ENCODE peak calls at places on chromosomes 4 and X, in nine cellular contexts. K, O, Y, U, P, E, W, R and D are unnamed samples.

GRCh38 chrX:39874202-39874816 is 223.4 kb downstream of the BCOR start:
- DNase-seq in R (no peak), U (no peak), P (no peak), E (no peak), Y (no peak), W (no peak), O (peak; percentile 69), K (no peak), D (no peak)

GRCh38 chr4:40960926-40961325 is 211.2 kb downstream of the NSUN7 start:
- DNase-seq in Y (no peak), U (no peak), E (no peak), P (no peak), O (no peak), W (no peak), K (no peak), R (no peak), D (no peak)

GRCh38 chr4:116020141-116020722 is 906.8 kb upstream of the NDST4 start:
- DNase-seq in E (no peak), P (peak; percentile 15), U (no peak), Y (no peak), W (no peak), K (no peak), R (no peak), O (no peak), D (no peak)

GRCh38 chrX:67780694-67781109 is 236.9 kb downstream of the AR start:
- DNase-seq in R (peak; percentile 86), Y (peak; percentile 97), K (no peak), P (peak; percentile 32), O (no peak), E (peak; percentile 88), U (peak; percentile 36), W (peak; percentile 91), D (no peak)

GRCh38 chr4:17024430-17024829 is 126.0 kb upstream of the LDB2 start:
- DNase-seq in K (no peak), R (no peak), P (no peak), U (no peak), E (no peak), O (no peak), W (no peak), Y (peak; percentile 30), D (no peak)

GRCh38 chrX:31178769-31179125 is 106.9 kb upstream of the FTHL17 start:
- DNase-seq in E (no peak), K (no peak), O (peak; percentile 6), P (no peak), Y (no peak), U (no peak), R (no peak), W (no peak), D (no peak)

GRCh38 chr4:122639181-122639580 is 18.3 kb upstream of the IL21 start:
- DNase-seq in R (no peak), K (no peak), Y (no peak), O (peak; percentile 14), W (no peak), E (no peak), P (no peak), U (no peak), D (no peak)

GRCh38 chr4:102319594-102319993 is 25.7 kb downstream of the SLC39A8 start:
- DNase-seq in U (no peak), W (no peak), K (no peak), O (no peak), R (no peak), P (no peak), Y (no peak), E (no peak), D (no peak)

GRCh38 chr4:158159054-158159717 is 13.6 kb downstream of the GASK1B start:
- DNase-seq in E (peak; percentile 49), K (no peak), Y (peak; percentile 63), W (peak; percentile 84), R (no peak), O (no peak), U (no peak), P (no peak), D (no peak)

GRCh38 chr4:83618431-83618830 is 82.5 kb downstream of the GPAT3 start:
- DNase-seq in E (peak; percentile 19), R (peak; percentile 56), W (peak; percentile 60), O (no peak), Y (peak; percentile 55), K (no peak), P (peak; percentile 12), U (peak; percentile 65), D (no peak)

GRCh38 chr4:6257243-6258025 is 12.2 kb upstream of the WFS1 start:
- DNase-seq in E (no peak), U (no peak), R (no peak), W (no peak), O (no peak), K (no peak), Y (no peak), P (peak; percentile 76), D (no peak)

DNA sequence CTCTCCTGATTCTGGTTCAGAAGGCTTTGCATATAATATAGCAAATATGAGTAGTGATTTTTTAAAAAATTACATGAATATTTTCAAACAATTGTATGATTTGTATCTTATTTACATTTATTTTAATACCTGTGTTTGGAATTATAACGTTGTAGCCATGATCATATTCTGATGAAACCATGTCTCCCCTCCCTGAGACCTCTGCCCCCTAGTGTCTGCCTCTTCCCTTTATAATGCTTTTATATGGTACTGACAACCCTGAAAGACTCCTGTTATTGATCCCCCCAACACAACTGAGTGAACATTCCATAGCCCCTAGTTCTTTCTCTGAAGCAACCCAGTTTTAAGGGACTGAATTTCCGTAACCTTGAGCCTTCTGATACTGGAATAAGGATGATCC is 187.4 kb downstream of the SOX3 start:
- DNase-seq in U (no peak), R (no peak), K (no peak), P (no peak), Y (no peak), W (no peak), E (no peak), O (no peak), D (no peak)
- TF ChIP-seq CTCF in U (no peak), R (no peak), K (no peak), P (no peak), Y (no peak), W (no peak), E (peak; percentile 1), O (no peak), D (no peak)

GRCh38 chr4:90926957-90927356 is 799.8 kb downstream of the CCSER1 start:
- DNase-seq in O (no peak), P (no peak), W (no peak), Y (no peak), R (no peak), K (no peak), U (no peak), E (no peak), D (no peak)

GRCh38 chr4:90922174-90922573 is 795.0 kb downstream of the CCSER1 start:
- DNase-seq in Y (no peak), E (no peak), W (no peak), O (no peak), U (no peak), R (no peak), K (no peak), P (no peak), D (no peak)
- H3K4me3 ChIP-seq in Y (no peak overlapping the region), E (no peak overlapping the region), W (no peak overlapping the region), O (no peak overlapping the region), U (no peak overlapping the region), R (no peak overlapping the region), K (no peak overlapping the region), P (no peak overlapping the region), D (no peak overlapping the region)

DNA sequence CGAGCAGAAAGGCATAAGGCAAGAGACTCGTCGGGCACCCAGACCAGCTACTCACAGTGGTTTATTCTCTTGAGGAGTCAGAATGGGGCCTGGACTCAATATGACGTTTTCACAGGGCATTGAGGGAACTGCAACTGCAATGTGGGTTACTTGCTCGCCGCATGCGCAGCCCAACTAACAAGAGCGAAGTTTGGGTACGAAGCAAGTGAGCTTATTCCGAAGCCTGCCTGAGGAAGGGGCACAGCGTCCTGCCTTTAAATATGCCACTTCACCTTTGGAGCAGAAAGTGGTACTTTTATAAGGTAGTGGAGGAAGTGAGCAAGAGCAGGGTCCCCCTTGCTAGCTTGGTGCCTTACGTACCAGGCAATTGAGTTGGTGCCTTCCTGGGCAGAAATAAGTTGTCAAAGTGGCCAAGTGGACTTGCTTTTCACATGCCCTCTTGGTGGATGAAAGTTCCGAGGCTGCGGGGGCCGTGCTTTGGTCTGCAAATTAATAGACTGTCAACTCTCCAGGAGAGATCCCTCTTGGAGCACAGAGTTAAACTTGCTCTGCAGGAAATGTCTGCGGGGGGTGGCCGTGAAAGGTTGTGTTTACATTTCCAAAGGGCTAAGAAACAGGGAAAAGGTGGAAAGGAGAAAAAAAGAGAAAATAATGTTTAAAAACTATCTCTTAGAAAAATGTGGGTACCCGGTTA is 480.4 kb downstream of the TRIML1 start:
- DNase-seq in O (no peak), Y (no peak), W (no peak), R (no peak), U (no peak), E (no peak), P (no peak), K (no peak), D (no peak)
- TF ChIP-seq CTCF in O (no peak), Y (no peak), W (no peak), R (no peak), U (no peak), E (no peak), P (no peak), K (no peak), D (no peak)

GRCh38 chrX:151975228-151975593 is 735 bp upstream of the GABRE start:
- DNase-seq in Y (no peak), W (no peak), O (no peak), P (no peak), R (no peak), K (no peak), U (no peak), E (no peak), D (no peak)
- H3K4me3 ChIP-seq in Y (peak overlapping the region; percentile 34), W (peak overlapping the region; percentile 69), O (no peak overlapping the region), P (no peak overlapping the region), R (peak overlapping the region; percentile 59), K (peak overlapping the region; percentile 33), U (peak overlapping the region; percentile 49), E (peak overlapping the region; percentile 62), D (no peak overlapping the region)

DNA sequence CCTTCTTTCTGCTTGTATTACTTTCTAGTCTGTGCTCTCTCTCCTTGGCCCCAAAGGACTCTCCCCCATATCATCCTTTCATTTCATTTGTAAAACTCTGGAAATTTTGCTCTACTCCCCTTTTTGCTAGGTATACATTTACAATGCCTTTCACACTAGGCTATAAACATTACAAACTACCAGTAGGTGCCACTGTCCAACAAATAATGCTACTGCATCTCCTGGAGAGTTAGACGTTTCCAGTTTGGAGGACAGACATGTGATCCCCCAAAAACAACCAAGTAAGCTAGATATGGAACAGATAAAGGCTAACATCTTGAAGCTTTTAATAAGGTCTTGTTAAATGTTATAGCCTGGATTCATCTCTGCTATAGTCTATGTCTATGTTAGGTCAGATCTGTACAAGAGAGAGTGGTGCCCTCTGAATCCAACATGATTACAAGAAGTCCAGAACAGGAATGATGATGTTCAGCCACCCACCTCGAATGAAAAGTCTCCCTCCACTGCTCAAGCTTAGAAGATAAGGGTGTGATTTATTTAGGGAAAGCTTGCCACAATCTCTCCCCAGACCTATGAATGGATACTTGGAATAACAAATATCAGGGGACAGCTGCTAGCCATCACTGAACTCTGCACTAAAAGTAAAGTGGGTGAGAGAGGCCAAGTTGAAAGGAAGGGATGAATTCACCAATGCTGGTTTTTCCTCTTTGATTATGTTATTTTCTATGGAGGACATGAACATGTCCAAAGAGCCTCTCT is 14.3 kb downstream of the CBR4 start:
- DNase-seq in E (no peak), R (no peak), P (peak; percentile 19), O (no peak), K (no peak), U (no peak), Y (peak; percentile 42), W (no peak), D (no peak)
- TF ChIP-seq CTCF in E (no peak), R (peak; percentile 25), P (no peak), O (no peak), K (peak; percentile 45), U (peak; percentile 30), Y (peak; percentile 5), W (peak; percentile 32), D (peak; percentile 51)